ENCODE peak calls at places on chromosomes 6 and 20, in eight cellular contexts. F is dermis blood vessel endothelial cell; A is mesendoderm; D is Right ventricle myocardium superior; V is stomach; S is ACHN; Q is body of pancreas; K is naive thymus-derived CD4-positive, alpha-beta T cell. L is an unnamed sample.

GRCh38 chr6:143536866-143537691 is 25.6 kb upstream of the FUCA2 start:
- DNase-seq in F (peak), A (peak), D (peak), V (peak), S (peak), Q (peak), K (peak), L (no peak)

GRCh38 chr20:41499961-41500725 is 118.0 kb downstream of the CHD6 start:
- DNase-seq in F (no peak), A (peak), D (no peak), V (no peak), S (no peak), Q (no peak), K (no peak), L (no peak)

GRCh38 chr20:36785308-36785707 is 11.7 kb upstream of the DSN1 start:
- DNase-seq in F (no peak), A (no peak), D (no peak), V (no peak), S (no peak), Q (no peak), K (no peak), L (no peak)

GRCh38 chr20:3705491-3705969 is 6.9 kb downstream of the SIGLEC1 start:
- DNase-seq in F (no peak), A (no peak), D (no peak), V (no peak), S (no peak), Q (no peak), K (no peak), L (no peak)

GRCh38 chr6:134589512-134589911 is 271.6 kb upstream of the SGK1 start:
- DNase-seq in F (no peak), A (peak), D (no peak), V (no peak), S (peak), Q (no peak), K (no peak), L (no peak)

GRCh38 chr6:85675030-85675819 is 32.5 kb upstream of the SYNCRIP start:
- DNase-seq in F (peak), A (peak), D (no peak), V (no peak), S (peak), Q (no peak), K (no peak), L (no peak)

GRCh38 chr6:161271343-161272019 is 2.4 kb downstream of the AGPAT4 start:
- DNase-seq in F (no peak), A (peak), D (no peak), V (no peak), S (no peak), Q (no peak), K (no peak), L (no peak)

GRCh38 chr6:6942826-6943225 is 164.9 kb upstream of the RREB1 start:
- DNase-seq in F (peak), A (no peak), D (peak), V (no peak), S (no peak), Q (no peak), K (peak), L (peak)

GRCh38 chr6:70310063-70310694 is 7.3 kb upstream of the COL9A1 start:
- DNase-seq in F (peak), A (peak), D (no peak), V (no peak), S (peak), Q (no peak), K (peak), L (peak)